ENCODE peak calls at places on chromosomes 3 and 15, in nine cellular contexts. One of them, this sample, is unnamed.
A peak's percentile ranks its signal among the peaks of the same experiment; 100 is the strongest.

GRCh38 chr15:64288577-64288976 is 67.4 kb downstream of the CSNK1G1 start:
- DNase-seq in DND-41: no peak
- DNase-seq in mesenchymal stem cell: peak; percentile 86
- DNase-seq in IMR-90: peak; percentile 86
- DNase-seq in neural progenitor cell: no peak
- DNase-seq in OCI-LY7: no peak
- DNase-seq in fibroblast of lung: peak; percentile 74
- DNase-seq in GM23248: peak; percentile 65
- DNase-seq in astrocyte: peak; percentile 50
- DNase-seq in this sample: peak; percentile 59

GRCh38 chr3:124748560-124749198 is 18.4 kb downstream of the UMPS start:
- DNase-seq in GM23248: no peak
- DNase-seq in mesenchymal stem cell: no peak
- DNase-seq in neural progenitor cell: no peak
- DNase-seq in fibroblast of lung: no peak
- DNase-seq in DND-41: no peak
- DNase-seq in IMR-90: no peak
- DNase-seq in astrocyte: no peak
- DNase-seq in OCI-LY7: no peak
- DNase-seq in this sample: no peak

GRCh38 chr15:90482124-90483011 is 47.4 kb upstream of the CRTC3 start:
- DNase-seq in GM23248: peak; percentile 67
- DNase-seq in astrocyte: peak; percentile 47
- DNase-seq in OCI-LY7: peak; percentile 60
- DNase-seq in mesenchymal stem cell: peak; percentile 64
- DNase-seq in DND-41: peak; percentile 46
- DNase-seq in fibroblast of lung: peak; percentile 74
- DNase-seq in IMR-90: peak; percentile 66
- DNase-seq in neural progenitor cell: peak; percentile 59
- DNase-seq in this sample: peak; percentile 71

GRCh38 chr3:50436063-50436674 is 67.3 kb downstream of the CACNA2D2 start:
- DNase-seq in neural progenitor cell: peak; percentile 45
- DNase-seq in GM23248: peak; percentile 57
- DNase-seq in OCI-LY7: peak; percentile 62
- DNase-seq in fibroblast of lung: peak; percentile 6
- DNase-seq in IMR-90: peak; percentile 3
- DNase-seq in astrocyte: no peak
- DNase-seq in DND-41: peak; percentile 63
- DNase-seq in mesenchymal stem cell: peak; percentile 28
- DNase-seq in this sample: peak; percentile 77

GRCh38 chr3:146115619-146116018 is 45.4 kb downstream of the PLOD2 start:
- DNase-seq in GM23248: no peak
- DNase-seq in IMR-90: no peak
- DNase-seq in OCI-LY7: no peak
- DNase-seq in mesenchymal stem cell: peak; percentile 65
- DNase-seq in neural progenitor cell: no peak
- DNase-seq in astrocyte: no peak
- DNase-seq in fibroblast of lung: no peak
- DNase-seq in DND-41: no peak
- DNase-seq in this sample: peak; percentile 48

GRCh38 chr3:131277836-131278497 is 103.6 kb upstream of the NUDT16 start:
- DNase-seq in IMR-90: no peak
- DNase-seq in mesenchymal stem cell: no peak
- DNase-seq in GM23248: peak; percentile 10
- DNase-seq in DND-41: no peak
- DNase-seq in neural progenitor cell: no peak
- DNase-seq in fibroblast of lung: peak; percentile 4
- DNase-seq in astrocyte: peak; percentile 26
- DNase-seq in OCI-LY7: no peak
- DNase-seq in this sample: peak; percentile 19

GRCh38 chr3:188786424-188786823 is 385.3 kb upstream of the TPRG1 start:
- DNase-seq in OCI-LY7: no peak
- DNase-seq in IMR-90: no peak
- DNase-seq in fibroblast of lung: no peak
- DNase-seq in neural progenitor cell: no peak
- DNase-seq in mesenchymal stem cell: no peak
- DNase-seq in DND-41: no peak
- DNase-seq in astrocyte: no peak
- DNase-seq in GM23248: no peak
- DNase-seq in this sample: peak; percentile 7

GRCh38 chr3:90145094-90145810 is 1037.8 kb downstream of the EPHA3 start:
- DNase-seq in DND-41: no peak
- DNase-seq in fibroblast of lung: no peak
- DNase-seq in mesenchymal stem cell: peak; percentile 4
- DNase-seq in IMR-90: no peak
- DNase-seq in astrocyte: no peak
- DNase-seq in GM23248: no peak
- DNase-seq in OCI-LY7: no peak
- DNase-seq in neural progenitor cell: no peak
- DNase-seq in this sample: peak; percentile 39

GRCh38 chr3:186854146-186854545 is 11.6 kb downstream of the ADIPOQ start:
- DNase-seq in IMR-90: no peak
- DNase-seq in neural progenitor cell: no peak
- DNase-seq in OCI-LY7: no peak
- DNase-seq in mesenchymal stem cell: no peak
- DNase-seq in GM23248: no peak
- DNase-seq in DND-41: no peak
- DNase-seq in fibroblast of lung: no peak
- DNase-seq in astrocyte: no peak
- DNase-seq in this sample: no peak

GRCh38 chr15:74420193-74420905 is 13.4 kb downstream of the SEMA7A start:
- DNase-seq in fibroblast of lung: no peak
- DNase-seq in IMR-90: no peak
- DNase-seq in OCI-LY7: no peak
- DNase-seq in GM23248: peak; percentile 45
- DNase-seq in neural progenitor cell: no peak
- DNase-seq in mesenchymal stem cell: no peak
- DNase-seq in astrocyte: no peak
- DNase-seq in DND-41: no peak
- DNase-seq in this sample: peak; percentile 67

GRCh38 chr3:130480736-130481135 is 36.2 kb upstream of the COL6A6 start:
- DNase-seq in DND-41: no peak
- DNase-seq in fibroblast of lung: peak; percentile 49
- DNase-seq in IMR-90: peak; percentile 28
- DNase-seq in astrocyte: peak; percentile 32
- DNase-seq in OCI-LY7: no peak
- DNase-seq in GM23248: peak; percentile 80
- DNase-seq in neural progenitor cell: peak; percentile 75
- DNase-seq in mesenchymal stem cell: peak; percentile 16
- DNase-seq in this sample: peak; percentile 48

GRCh38 chr3:117355566-117355965 is 646.0 kb downstream of the TUSC7 start:
- DNase-seq in IMR-90: peak; percentile 22
- DNase-seq in neural progenitor cell: peak; percentile 71
- DNase-seq in GM23248: peak; percentile 47
- DNase-seq in mesenchymal stem cell: no peak
- DNase-seq in fibroblast of lung: peak; percentile 15
- DNase-seq in astrocyte: no peak
- DNase-seq in DND-41: no peak
- DNase-seq in OCI-LY7: no peak
- DNase-seq in this sample: no peak

GRCh38 chr3:197478746-197479668 is 76.8 kb downstream of the BDH1 start:
- DNase-seq in fibroblast of lung: no peak
- DNase-seq in OCI-LY7: no peak
- DNase-seq in DND-41: no peak
- DNase-seq in mesenchymal stem cell: no peak
- DNase-seq in astrocyte: peak; percentile 68
- DNase-seq in GM23248: peak; percentile 72
- DNase-seq in IMR-90: no peak
- DNase-seq in neural progenitor cell: peak; percentile 32
- DNase-seq in this sample: peak; percentile 64

GRCh38 chr3:159766563-159767185 is 222.0 kb upstream of the IL12A start:
- DNase-seq in astrocyte: no peak
- DNase-seq in OCI-LY7: no peak
- DNase-seq in GM23248: peak; percentile 76
- DNase-seq in IMR-90: peak; percentile 63
- DNase-seq in DND-41: no peak
- DNase-seq in mesenchymal stem cell: peak; percentile 71
- DNase-seq in neural progenitor cell: peak; percentile 56
- DNase-seq in fibroblast of lung: peak; percentile 55
- DNase-seq in this sample: peak; percentile 73

GRCh38 chr3:27714692-27715453 is 7.2 kb downstream of the EOMES start:
- DNase-seq in GM23248: peak; percentile 46
- DNase-seq in OCI-LY7: no peak
- DNase-seq in IMR-90: no peak
- DNase-seq in mesenchymal stem cell: peak; percentile 8
- DNase-seq in neural progenitor cell: peak; percentile 88
- DNase-seq in fibroblast of lung: no peak
- DNase-seq in DND-41: no peak
- DNase-seq in astrocyte: no peak
- DNase-seq in this sample: peak; percentile 39
- H2AFZ ChIP-seq in GM23248: no peak overlapping the region
- H2AFZ ChIP-seq in OCI-LY7: no peak overlapping the region
- H2AFZ ChIP-seq in IMR-90: peak overlapping the region; percentile 71
- H2AFZ ChIP-seq in mesenchymal stem cell: no peak overlapping the region
- H2AFZ ChIP-seq in neural progenitor cell: no peak overlapping the region
- H2AFZ ChIP-seq in fibroblast of lung: peak overlapping the region; percentile 34
- H2AFZ ChIP-seq in DND-41: no peak overlapping the region
- H2AFZ ChIP-seq in astrocyte: peak overlapping the region; percentile 56
- H2AFZ ChIP-seq in this sample: peak overlapping the region; percentile 56

DNA sequence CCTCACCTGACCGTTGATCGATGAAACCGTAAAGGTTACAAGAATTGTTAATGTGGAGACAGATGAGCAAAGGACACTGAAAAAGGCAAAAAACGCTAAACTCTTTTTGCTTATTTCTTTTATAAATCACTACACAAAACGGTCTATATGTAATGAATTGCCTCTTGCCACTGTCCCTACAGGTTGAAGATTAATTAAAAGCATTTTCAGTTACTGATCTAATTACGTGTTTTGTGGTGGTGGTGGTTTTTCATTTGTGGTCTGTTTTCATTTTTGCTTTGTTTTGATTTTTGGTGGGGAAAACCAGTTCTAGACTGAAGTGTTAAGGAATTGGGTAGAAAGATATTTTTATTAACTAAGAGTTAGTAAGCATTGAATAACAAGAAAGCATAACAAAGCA is 299.2 kb upstream of the LRRN1 start:
- DNase-seq in neural progenitor cell: no peak
- DNase-seq in OCI-LY7: no peak
- DNase-seq in IMR-90: no peak
- DNase-seq in GM23248: no peak
- DNase-seq in mesenchymal stem cell: no peak
- DNase-seq in fibroblast of lung: no peak
- DNase-seq in DND-41: no peak
- DNase-seq in astrocyte: no peak
- DNase-seq in this sample: no peak
- H2AFZ ChIP-seq in neural progenitor cell: no peak overlapping the region
- H2AFZ ChIP-seq in OCI-LY7: no peak overlapping the region
- H2AFZ ChIP-seq in IMR-90: no peak overlapping the region
- H2AFZ ChIP-seq in GM23248: no peak overlapping the region
- H2AFZ ChIP-seq in mesenchymal stem cell: no peak overlapping the region
- H2AFZ ChIP-seq in fibroblast of lung: no peak overlapping the region
- H2AFZ ChIP-seq in DND-41: no peak overlapping the region
- H2AFZ ChIP-seq in astrocyte: no peak overlapping the region
- H2AFZ ChIP-seq in this sample: no peak overlapping the region

GRCh38 chr3:100023150-100023549 is 91.2 kb downstream of the FILIP1L start:
- DNase-seq in GM23248: peak; percentile 79
- DNase-seq in mesenchymal stem cell: no peak
- DNase-seq in astrocyte: peak; percentile 91
- DNase-seq in fibroblast of lung: no peak
- DNase-seq in OCI-LY7: no peak
- DNase-seq in DND-41: no peak
- DNase-seq in IMR-90: peak; percentile 14
- DNase-seq in neural progenitor cell: no peak
- DNase-seq in this sample: peak; percentile 67
- H2AFZ ChIP-seq in GM23248: no peak overlapping the region
- H2AFZ ChIP-seq in mesenchymal stem cell: no peak overlapping the region
- H2AFZ ChIP-seq in astrocyte: no peak overlapping the region
- H2AFZ ChIP-seq in fibroblast of lung: no peak overlapping the region
- H2AFZ ChIP-seq in OCI-LY7: no peak overlapping the region
- H2AFZ ChIP-seq in DND-41: no peak overlapping the region
- H2AFZ ChIP-seq in IMR-90: no peak overlapping the region
- H2AFZ ChIP-seq in neural progenitor cell: no peak overlapping the region
- H2AFZ ChIP-seq in this sample: no peak overlapping the region

DNA sequence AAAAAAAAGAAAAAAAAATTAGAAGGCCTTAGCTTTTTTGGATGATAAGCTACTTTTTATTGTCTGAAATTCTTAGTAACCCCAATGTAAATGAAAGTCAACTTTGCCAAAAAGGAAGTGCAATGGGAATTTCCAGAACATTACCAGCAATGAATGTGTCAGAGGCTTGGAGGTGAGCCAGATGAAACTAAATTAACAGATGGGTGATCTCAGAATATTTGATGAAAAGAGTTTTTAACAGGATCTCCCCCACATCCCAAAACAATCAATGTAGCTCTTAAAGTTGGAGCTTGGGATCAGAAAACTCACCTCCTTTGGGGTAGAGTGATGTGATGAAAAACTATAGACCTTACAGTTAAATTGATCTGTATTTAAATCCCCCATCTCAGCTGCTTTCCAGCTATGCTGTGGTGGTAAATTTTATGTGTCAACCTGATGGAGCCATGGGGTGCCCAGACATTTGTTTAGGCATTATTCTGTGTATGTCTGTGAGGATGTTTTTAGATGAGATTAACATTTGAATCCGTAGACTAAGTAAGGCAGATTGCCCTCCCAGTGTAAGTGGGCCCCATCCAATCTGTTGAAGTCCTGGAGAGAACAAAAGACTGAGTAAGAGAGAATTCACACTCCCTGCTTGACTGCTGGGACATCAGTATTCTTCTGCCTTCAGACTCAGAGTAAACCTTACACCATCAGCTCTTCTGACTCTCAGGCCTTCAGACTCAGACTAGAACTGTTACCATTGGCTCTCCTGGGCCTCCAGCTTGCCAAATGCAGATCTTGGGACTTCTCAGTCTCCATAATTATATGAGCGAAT is 84.3 kb upstream of the TNFSF10 start:
- DNase-seq in OCI-LY7: no peak
- DNase-seq in GM23248: peak; percentile 86
- DNase-seq in astrocyte: peak; percentile 92
- DNase-seq in fibroblast of lung: peak; percentile 78
- DNase-seq in mesenchymal stem cell: peak; percentile 53
- DNase-seq in DND-41: no peak
- DNase-seq in neural progenitor cell: peak; percentile 52
- DNase-seq in IMR-90: peak; percentile 92
- DNase-seq in this sample: peak; percentile 73
- H2AFZ ChIP-seq in OCI-LY7: no peak overlapping the region
- H2AFZ ChIP-seq in GM23248: peak overlapping the region; percentile 6
- H2AFZ ChIP-seq in astrocyte: peak overlapping the region; percentile 31
- H2AFZ ChIP-seq in fibroblast of lung: no peak overlapping the region
- H2AFZ ChIP-seq in mesenchymal stem cell: peak overlapping the region; percentile 61
- H2AFZ ChIP-seq in DND-41: no peak overlapping the region
- H2AFZ ChIP-seq in neural progenitor cell: no peak overlapping the region
- H2AFZ ChIP-seq in IMR-90: peak overlapping the region; percentile 19
- H2AFZ ChIP-seq in this sample: no peak overlapping the region

GRCh38 chr3:14810070-14810732 is 8.6 kb upstream of the FGD5 start:
- DNase-seq in fibroblast of lung: no peak
- DNase-seq in mesenchymal stem cell: no peak
- DNase-seq in GM23248: peak; percentile 20
- DNase-seq in OCI-LY7: no peak
- DNase-seq in neural progenitor cell: peak; percentile 73
- DNase-seq in DND-41: no peak
- DNase-seq in IMR-90: no peak
- DNase-seq in astrocyte: no peak
- DNase-seq in this sample: no peak
- H2AFZ ChIP-seq in fibroblast of lung: no peak overlapping the region
- H2AFZ ChIP-seq in mesenchymal stem cell: no peak overlapping the region
- H2AFZ ChIP-seq in GM23248: no peak overlapping the region
- H2AFZ ChIP-seq in OCI-LY7: no peak overlapping the region
- H2AFZ ChIP-seq in neural progenitor cell: peak overlapping the region; percentile 72
- H2AFZ ChIP-seq in DND-41: no peak overlapping the region
- H2AFZ ChIP-seq in IMR-90: no peak overlapping the region
- H2AFZ ChIP-seq in astrocyte: no peak overlapping the region
- H2AFZ ChIP-seq in this sample: no peak overlapping the region

This sample was measured in PC-3.